ENCODE peak calls at places on chromosomes 2 and 18, in five cellular contexts. One of them, this sample, is unnamed. For H3K4me1, the result is how much of the 10 kb centered on the place peaks cover.

GRCh38 chr2:73284296-73285161 is at the start of gene FBXO41:
- DNase-seq in endothelial cell of umbilical vein: no peak
- DNase-seq in transverse colon: peak
- DNase-seq in breast epithelium: no peak
- DNase-seq in HCT116: no peak
- DNase-seq in this sample: peak

GRCh38 chr2:42450136-42450535 is 43.6 kb downstream of the KCNG3 start:
- DNase-seq in transverse colon: no peak
- DNase-seq in endothelial cell of umbilical vein: no peak
- DNase-seq in breast epithelium: no peak
- DNase-seq in HCT116: no peak
- DNase-seq in this sample: no peak

GRCh38 chr2:153584244-153584643 is 105.7 kb upstream of the RPRM start:
- DNase-seq in breast epithelium: no peak
- DNase-seq in HCT116: no peak
- DNase-seq in endothelial cell of umbilical vein: no peak
- DNase-seq in transverse colon: no peak
- DNase-seq in this sample: no peak

GRCh38 chr2:229178706-229179105 is 92.4 kb downstream of the PID1 start:
- DNase-seq in breast epithelium: no peak
- DNase-seq in HCT116: no peak
- DNase-seq in endothelial cell of umbilical vein: no peak
- DNase-seq in transverse colon: no peak
- DNase-seq in this sample: no peak

GRCh38 chr18:32378705-32379104 is 92.0 kb downstream of the GAREM1 start:
- DNase-seq in HCT116: no peak
- DNase-seq in endothelial cell of umbilical vein: peak
- DNase-seq in breast epithelium: no peak
- DNase-seq in transverse colon: no peak
- DNase-seq in this sample: no peak

GRCh38 chr2:142693171-142693950 is 184.1 kb upstream of the KYNU start:
- DNase-seq in endothelial cell of umbilical vein: no peak
- DNase-seq in transverse colon: no peak
- DNase-seq in HCT116: no peak
- DNase-seq in breast epithelium: no peak
- DNase-seq in this sample: no peak

GRCh38 chr2:95061601-95062183 is 36.2 kb downstream of the MAL start:
- DNase-seq in HCT116: no peak
- DNase-seq in endothelial cell of umbilical vein: no peak
- DNase-seq in transverse colon: no peak
- DNase-seq in breast epithelium: no peak
- DNase-seq in this sample: peak

GRCh38 chr18:60277855-60278480 is 94.6 kb downstream of the MC4R start:
- DNase-seq in transverse colon: no peak
- DNase-seq in breast epithelium: no peak
- DNase-seq in endothelial cell of umbilical vein: no peak
- DNase-seq in HCT116: no peak
- DNase-seq in this sample: no peak

GRCh38 chr18:62751341-62751821 is 36.0 kb downstream of the PHLPP1 start:
- DNase-seq in endothelial cell of umbilical vein: peak
- DNase-seq in HCT116: no peak
- DNase-seq in transverse colon: no peak
- DNase-seq in breast epithelium: no peak
- DNase-seq in this sample: no peak

GRCh38 chr2:224722777-224723176 is 6.6 kb upstream of the CCDC195 start:
- DNase-seq in breast epithelium: no peak
- DNase-seq in transverse colon: no peak
- DNase-seq in HCT116: no peak
- DNase-seq in endothelial cell of umbilical vein: no peak
- DNase-seq in this sample: no peak

GRCh38 chr2:195694553-195694952 is 37.5 kb downstream of the SLC39A10 start:
- DNase-seq in HCT116: no peak
- DNase-seq in breast epithelium: no peak
- DNase-seq in transverse colon: no peak
- DNase-seq in endothelial cell of umbilical vein: no peak
- DNase-seq in this sample: no peak

GRCh38 chr2:239326831-239327535 is 73.8 kb downstream of the HDAC4 start:
- DNase-seq in endothelial cell of umbilical vein: no peak
- DNase-seq in breast epithelium: no peak
- DNase-seq in transverse colon: no peak
- DNase-seq in HCT116: no peak
- DNase-seq in this sample: no peak

GRCh38 chr2:56682397-56682760 is 498.6 kb downstream of the CCDC85A start:
- DNase-seq in breast epithelium: no peak
- DNase-seq in transverse colon: no peak
- DNase-seq in HCT116: no peak
- DNase-seq in endothelial cell of umbilical vein: no peak
- DNase-seq in this sample: no peak

GRCh38 chr2:77046339-77046738 is 475.8 kb downstream of the LRRTM4 start:
- DNase-seq in HCT116: no peak
- DNase-seq in breast epithelium: no peak
- DNase-seq in endothelial cell of umbilical vein: no peak
- DNase-seq in transverse colon: no peak
- DNase-seq in this sample: no peak
- H3K4me3 ChIP-seq in HCT116: no peak
- H3K4me3 ChIP-seq in breast epithelium: no peak
- H3K4me3 ChIP-seq in endothelial cell of umbilical vein: no peak
- H3K4me3 ChIP-seq in transverse colon: no peak
- H3K4me3 ChIP-seq in this sample: no peak

GRCh38 chr18:23547306-23547705 is 39.0 kb downstream of the NPC1 start:
- DNase-seq in endothelial cell of umbilical vein: no peak
- DNase-seq in transverse colon: no peak
- DNase-seq in breast epithelium: no peak
- DNase-seq in HCT116: peak
- DNase-seq in this sample: no peak

GRCh38 chr18:23550898-23551297 is 35.4 kb downstream of the NPC1 start:
- DNase-seq in HCT116: no peak
- DNase-seq in breast epithelium: no peak
- DNase-seq in transverse colon: no peak
- DNase-seq in endothelial cell of umbilical vein: no peak
- DNase-seq in this sample: no peak

GRCh38 chr18:23551978-23552377 is 34.3 kb downstream of the NPC1 start:
- DNase-seq in transverse colon: no peak
- DNase-seq in HCT116: no peak
- DNase-seq in breast epithelium: no peak
- DNase-seq in endothelial cell of umbilical vein: no peak
- DNase-seq in this sample: no peak

GRCh38 chr18:23547806-23548205 is 38.5 kb downstream of the NPC1 start:
- DNase-seq in breast epithelium: no peak
- DNase-seq in endothelial cell of umbilical vein: no peak
- DNase-seq in HCT116: peak
- DNase-seq in transverse colon: no peak
- DNase-seq in this sample: no peak

DNA sequence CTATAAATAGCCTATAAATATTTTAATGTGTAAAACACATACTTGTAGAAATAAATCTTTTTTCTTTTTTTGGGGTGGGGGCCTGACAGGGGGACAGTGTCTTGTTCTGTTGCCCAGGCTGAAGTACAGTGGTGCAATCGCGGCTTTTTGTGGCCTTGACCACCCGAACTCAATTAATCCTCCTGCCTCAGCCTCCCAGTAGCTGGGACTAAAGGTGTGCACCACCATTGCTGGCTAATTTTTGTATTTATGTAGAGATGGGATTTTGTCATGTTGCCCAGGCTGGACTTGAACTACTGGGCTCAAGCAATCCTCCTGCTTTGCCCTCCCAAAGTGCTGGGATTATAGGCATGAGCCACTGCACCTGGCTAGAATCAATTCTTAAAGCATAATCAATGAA is 37.6 kb downstream of the NPC1 start:
- DNase-seq in transverse colon: no peak
- DNase-seq in endothelial cell of umbilical vein: no peak
- DNase-seq in breast epithelium: no peak
- DNase-seq in HCT116: no peak
- DNase-seq in this sample: no peak
- TF ChIP-seq POLR2AphosphoS5 in transverse colon: no peak
- TF ChIP-seq POLR2AphosphoS5 in endothelial cell of umbilical vein: no peak
- TF ChIP-seq POLR2AphosphoS5 in breast epithelium: no peak
- TF ChIP-seq POLR2AphosphoS5 in HCT116: no peak
- TF ChIP-seq POLR2AphosphoS5 in this sample: no peak

GRCh38 chr2:134218414-134218813 is 35.5 kb upstream of the MGAT5 start:
- DNase-seq in transverse colon: no peak
- DNase-seq in breast epithelium: no peak
- DNase-seq in endothelial cell of umbilical vein: no peak
- DNase-seq in HCT116: no peak
- DNase-seq in this sample: peak

GRCh38 chr2:134218928-134219707 is 34.8 kb upstream of the MGAT5 start:
- DNase-seq in breast epithelium: no peak
- DNase-seq in endothelial cell of umbilical vein: no peak
- DNase-seq in HCT116: no peak
- DNase-seq in transverse colon: peak
- DNase-seq in this sample: peak

GRCh38 chr2:134217924-134218323 is 35.9 kb upstream of the MGAT5 start:
- DNase-seq in transverse colon: no peak
- DNase-seq in breast epithelium: no peak
- DNase-seq in endothelial cell of umbilical vein: no peak
- DNase-seq in HCT116: no peak
- DNase-seq in this sample: no peak

GRCh38 chr2:134217316-134217715 is 36.6 kb upstream of the MGAT5 start:
- DNase-seq in HCT116: no peak
- DNase-seq in breast epithelium: no peak
- DNase-seq in transverse colon: no peak
- DNase-seq in endothelial cell of umbilical vein: no peak
- DNase-seq in this sample: no peak

GRCh38 chr2:134220525-134220924 is 33.3 kb upstream of the MGAT5 start:
- DNase-seq in HCT116: no peak
- DNase-seq in transverse colon: no peak
- DNase-seq in endothelial cell of umbilical vein: no peak
- DNase-seq in breast epithelium: no peak
- DNase-seq in this sample: no peak
- H3K4me1 ChIP-seq in HCT116: under half
- H3K4me1 ChIP-seq in transverse colon: under half
- H3K4me1 ChIP-seq in endothelial cell of umbilical vein: under half
- H3K4me1 ChIP-seq in breast epithelium: under half
- H3K4me1 ChIP-seq in this sample: half or more

GRCh38 chr2:237592425-237592980 is 2.0 kb upstream of the RAB17 start:
- DNase-seq in HCT116: no peak
- DNase-seq in transverse colon: no peak
- DNase-seq in breast epithelium: no peak
- DNase-seq in endothelial cell of umbilical vein: no peak
- DNase-seq in this sample: no peak

GRCh38 chr2:237593036-237593435 is 2.5 kb upstream of the RAB17 start:
- DNase-seq in HCT116: no peak
- DNase-seq in breast epithelium: no peak
- DNase-seq in endothelial cell of umbilical vein: no peak
- DNase-seq in transverse colon: no peak
- DNase-seq in this sample: no peak

GRCh38 chr2:237591021-237591370 is 462 bp upstream of the RAB17 start:
- DNase-seq in endothelial cell of umbilical vein: no peak
- DNase-seq in breast epithelium: peak
- DNase-seq in transverse colon: peak
- DNase-seq in HCT116: peak
- DNase-seq in this sample: no peak

GRCh38 chr2:237590272-237591020 is at the start of gene RAB17:
- DNase-seq in transverse colon: peak
- DNase-seq in breast epithelium: no peak
- DNase-seq in endothelial cell of umbilical vein: no peak
- DNase-seq in HCT116: peak
- DNase-seq in this sample: peak

GRCh38 chr2:237591379-237591881 is 896 bp upstream of the RAB17 start:
- DNase-seq in endothelial cell of umbilical vein: no peak
- DNase-seq in transverse colon: peak
- DNase-seq in HCT116: peak
- DNase-seq in breast epithelium: no peak
- DNase-seq in this sample: no peak
- H3K4me3 ChIP-seq in endothelial cell of umbilical vein: no peak
- H3K4me3 ChIP-seq in transverse colon: no peak
- H3K4me3 ChIP-seq in HCT116: peak
- H3K4me3 ChIP-seq in breast epithelium: peak
- H3K4me3 ChIP-seq in this sample: no peak

DNA sequence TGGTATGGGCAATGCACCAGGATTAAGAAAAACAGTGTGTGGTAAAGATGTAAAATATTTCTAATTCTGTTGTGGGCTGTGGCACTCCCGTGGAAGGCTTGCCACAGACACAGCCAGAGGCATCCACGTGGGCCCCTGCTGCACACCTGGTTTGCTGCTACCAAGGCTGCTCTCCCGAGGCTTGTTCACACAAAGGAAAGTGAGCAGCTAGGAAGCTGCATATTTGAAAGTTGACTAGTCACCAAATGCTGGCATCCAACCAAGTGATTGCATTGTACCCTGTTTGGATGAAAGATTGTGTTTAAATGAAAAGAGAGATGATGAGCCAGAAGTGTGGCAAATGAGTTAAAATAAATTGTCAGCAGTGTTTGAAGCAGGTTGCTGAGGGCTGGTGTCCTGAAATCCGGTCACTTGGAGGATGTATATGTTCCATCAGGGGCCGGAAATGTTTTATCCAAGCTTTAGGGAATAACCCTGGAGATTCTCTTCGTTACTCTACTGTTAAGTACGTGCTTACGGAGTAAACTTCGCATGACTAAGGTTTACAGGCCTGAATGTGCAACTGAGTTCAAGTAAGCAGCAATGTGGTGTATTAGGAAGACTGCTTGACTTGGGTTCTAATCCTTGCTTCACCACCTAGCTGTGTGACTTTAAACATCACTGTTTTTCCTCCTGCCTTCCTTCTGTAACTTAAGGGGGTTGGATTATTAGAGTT is 86.1 kb downstream of the MSH2 start:
- DNase-seq in endothelial cell of umbilical vein: peak
- DNase-seq in transverse colon: no peak
- DNase-seq in breast epithelium: no peak
- DNase-seq in HCT116: peak
- DNase-seq in this sample: no peak
- TF ChIP-seq POLR2AphosphoS5 in endothelial cell of umbilical vein: no peak
- TF ChIP-seq POLR2AphosphoS5 in transverse colon: no peak
- TF ChIP-seq POLR2AphosphoS5 in breast epithelium: no peak
- TF ChIP-seq POLR2AphosphoS5 in HCT116: no peak
- TF ChIP-seq POLR2AphosphoS5 in this sample: no peak